ENCODE peak calls at places on chromosomes 4 and X, in four cellular contexts. J is SK-MEL-5; H is dermis microvascular lymphatic vessel endothelial cell; T is stimulated activated CD8-positive, alpha-beta memory T cell treated with anti-CD3 and anti-CD28 coated beads, Interleukin-4, amount 100 ng/mL, for 1 hour. Z is an unnamed sample.
A peak's percentile ranks its signal among the peaks of the same experiment; 100 is the strongest.

GRCh38 chr4:158560284-158560683 is 38.6 kb downstream of the RXFP1 start:
- DNase-seq in T (no peak), J (no peak), H (no peak), Z (no peak)

GRCh38 chrX:94751611-94752010 is 1077.6 kb downstream of the FAM133A start:
- DNase-seq in J (peak; percentile 42), H (no peak), T (no peak), Z (no peak)

GRCh38 chr4:83074086-83074704 is 39.2 kb downstream of the COPS4 start:
- DNase-seq in T (no peak), J (peak; percentile 82), H (peak; percentile 83), Z (peak; percentile 71)

GRCh38 chr4:89308161-89308500 is 531 bp upstream of the GPRIN3 start:
- DNase-seq in J (no peak), H (no peak), T (no peak), Z (no peak)

GRCh38 chrX:22194207-22194606 is 78.5 kb upstream of the CBLL2 start:
- DNase-seq in H (no peak), J (no peak), T (no peak), Z (no peak)

GRCh38 chrX:20947411-20947912 is 426.8 kb upstream of the CNKSR2 start:
- DNase-seq in T (no peak), J (peak; percentile 6), H (no peak), Z (no peak)

GRCh38 chrX:108494416-108495095 is 54.9 kb downstream of the COL4A5 start:
- DNase-seq in T (no peak), H (no peak), J (no peak), Z (no peak)

GRCh38 chr4:109065006-109065405 is 237.5 kb downstream of the COL25A1 start:
- DNase-seq in T (no peak), J (no peak), H (no peak), Z (no peak)

GRCh38 chr4:159444668-159445067 is 341.8 kb downstream of the RAPGEF2 start:
- DNase-seq in T (no peak), H (peak; percentile 40), J (peak; percentile 42), Z (no peak)

GRCh38 chr4:74376888-74377483 is 12.0 kb downstream of the EREG start:
- DNase-seq in J (peak; percentile 62), T (no peak), H (peak; percentile 83), Z (peak; percentile 54)

GRCh38 chr4:186078977-186079697 is 10.2 kb downstream of the TLR3 start:
- DNase-seq in T (no peak), J (no peak), H (no peak), Z (no peak)

GRCh38 chrX:119783026-119783425 is 8.4 kb downstream of the RPL39 start:
- DNase-seq in H (no peak), T (no peak), J (no peak), Z (no peak)

GRCh38 chr4:187993827-187994226 is 1.7 kb upstream of the ZFP42 start:
- DNase-seq in T (no peak), J (peak; percentile 47), H (no peak), Z (no peak)

GRCh38 chr4:97144199-97144598 is 999.1 kb downstream of the STPG2 start:
- DNase-seq in J (no peak), H (no peak), T (no peak), Z (no peak)

GRCh38 chrX:103310592-103311400 is at the start of gene BEX2:
- DNase-seq in H (peak; percentile 28), T (peak; percentile 49), J (peak; percentile 35), Z (peak; percentile 34)

GRCh38 chr4:53547983-53548382 is 43.3 kb downstream of the LNX1 start:
- DNase-seq in T (no peak), J (no peak), H (peak; percentile 77), Z (no peak)

GRCh38 chr4:26163425-26164362 is 157.1 kb upstream of the RBPJ start:
- DNase-seq in T (no peak), J (no peak), H (no peak), Z (no peak)

GRCh38 chr4:2356123-2357069 is 62.0 kb downstream of the ZFYVE28 start:
- DNase-seq in T (no peak), J (no peak), H (no peak), Z (no peak)

GRCh38 chr4:3399277-3400194 is 42.2 kb upstream of the HGFAC start:
- DNase-seq in T (no peak), H (peak; percentile 22), J (peak; percentile 55), Z (no peak)

GRCh38 chr4:84091266-84091665 is 407.8 kb downstream of the NKX6-1 start:
- DNase-seq in J (no peak), H (no peak), T (no peak), Z (no peak)

GRCh38 chrX:17802756-17803155 is 58.3 kb downstream of the RAI2 start:
- DNase-seq in T (no peak), H (no peak), J (no peak), Z (no peak)

GRCh38 chrX:112368371-112368770 is 285.8 kb upstream of the TRPC5 start:
- DNase-seq in T (no peak), H (no peak), J (peak; percentile 17), Z (no peak)

GRCh38 chr4:3644849-3645627 is 112.8 kb upstream of the LRPAP1 start:
- DNase-seq in J (no peak), T (no peak), H (peak; percentile 5), Z (no peak)

GRCh38 chr4:153191795-153192363 is 12.4 kb upstream of the TRIM2 start:
- DNase-seq in J (no peak), T (no peak), H (no peak), Z (no peak)

GRCh38 chr4:128854433-128854832 is 44.9 kb downstream of the JADE1 start:
- DNase-seq in T (no peak), H (no peak), J (no peak), Z (no peak)

GRCh38 chrX:9677098-9677739 is 88.4 kb downstream of the GPR143 start:
- DNase-seq in T (no peak), J (no peak), H (peak; percentile 85), Z (no peak)

GRCh38 chr4:114386637-114387233 is 211.9 kb upstream of the UGT8 start:
- DNase-seq in J (peak; percentile 47), T (no peak), H (peak; percentile 59), Z (peak; percentile 58)

GRCh38 chrX:21943460-21944135 is 3.1 kb downstream of the SMS start:
- DNase-seq in T (no peak), H (peak; percentile 66), J (no peak), Z (peak; percentile 65)

GRCh38 chr4:81376720-81377119 is 95.0 kb downstream of the RASGEF1B start:
- DNase-seq in H (no peak), J (no peak), T (no peak), Z (no peak)

GRCh38 chr4:7322166-7322991 is 112.4 kb downstream of the PSAPL1 start:
- DNase-seq in J (no peak), H (no peak), T (no peak), Z (no peak)

GRCh38 chr4:75069493-75070074 is 136.7 kb downstream of the PARM1 start:
- DNase-seq in H (no peak), T (no peak), J (no peak), Z (no peak)

GRCh38 chrX:154029439-154029838 is 9.7 kb upstream of the IRAK1 start:
- DNase-seq in J (no peak), H (no peak), T (no peak), Z (no peak)

GRCh38 chr4:177097291-177097690 is 212.4 kb upstream of the NEIL3 start:
- DNase-seq in J (no peak), T (no peak), H (no peak), Z (no peak)

GRCh38 chrX:153379971-153380581 is 21.1 kb downstream of the PNMA6E start:
- DNase-seq in H (no peak), T (no peak), J (no peak), Z (no peak)

GRCh38 chrX:30793767-30794103 is 95.3 kb downstream of the TAB3 start:
- DNase-seq in H (no peak), T (no peak), J (no peak), Z (no peak)

Z was measured in kidney glomerular epithelial cell.